ENCODE peak calls at places on chromosomes 1 and 21, in six cellular contexts. One of them, this sample, is unnamed. For H3K9me3 and H3K36me3, the result is how much of the 10 kb centered on the place peaks cover.

GRCh38 chr1:44587796-44588460 is 86.4 kb downstream of the TMEM53 start:
- DNase-seq in adipocyte: no peak
- DNase-seq in upper lobe of right lung: no peak
- DNase-seq in astrocyte: no peak
- DNase-seq in CD8-positive, alpha-beta memory T cell: no peak
- DNase-seq in tibial nerve: no peak
- DNase-seq in this sample: no peak

GRCh38 chr1:41739061-41739955 is 179.4 kb downstream of the HIVEP3 start:
- DNase-seq in tibial nerve: peak
- DNase-seq in adipocyte: peak
- DNase-seq in astrocyte: no peak
- DNase-seq in CD8-positive, alpha-beta memory T cell: peak
- DNase-seq in upper lobe of right lung: peak
- DNase-seq in this sample: peak

GRCh38 chr21:42302794-42303193 is 12.4 kb downstream of the TFF3 start:
- DNase-seq in upper lobe of right lung: no peak
- DNase-seq in astrocyte: no peak
- DNase-seq in adipocyte: no peak
- DNase-seq in tibial nerve: no peak
- DNase-seq in CD8-positive, alpha-beta memory T cell: no peak
- DNase-seq in this sample: no peak

GRCh38 chr1:43276673-43277072 is 6.9 kb downstream of the TMEM125 start:
- DNase-seq in tibial nerve: no peak
- DNase-seq in upper lobe of right lung: peak
- DNase-seq in adipocyte: no peak
- DNase-seq in CD8-positive, alpha-beta memory T cell: no peak
- DNase-seq in astrocyte: no peak
- DNase-seq in this sample: peak

GRCh38 chr1:205229399-205229861 is 1.7 kb downstream of the TMCC2 start:
- DNase-seq in upper lobe of right lung: no peak
- DNase-seq in astrocyte: no peak
- DNase-seq in adipocyte: peak
- DNase-seq in CD8-positive, alpha-beta memory T cell: peak
- DNase-seq in tibial nerve: no peak
- DNase-seq in this sample: no peak

GRCh38 chr1:182633657-182634281 is 29.6 kb upstream of the RGS16 start:
- DNase-seq in adipocyte: no peak
- DNase-seq in astrocyte: no peak
- DNase-seq in CD8-positive, alpha-beta memory T cell: no peak
- DNase-seq in tibial nerve: no peak
- DNase-seq in upper lobe of right lung: no peak
- DNase-seq in this sample: no peak

GRCh38 chr1:247841796-247842195 is at the start of gene OR11L1:
- DNase-seq in CD8-positive, alpha-beta memory T cell: no peak
- DNase-seq in adipocyte: no peak
- DNase-seq in tibial nerve: no peak
- DNase-seq in astrocyte: no peak
- DNase-seq in upper lobe of right lung: no peak
- DNase-seq in this sample: no peak

GRCh38 chr1:43447891-43448708 is 5.6 kb downstream of the HYI start:
- DNase-seq in adipocyte: no peak
- DNase-seq in CD8-positive, alpha-beta memory T cell: no peak
- DNase-seq in astrocyte: no peak
- DNase-seq in tibial nerve: no peak
- DNase-seq in upper lobe of right lung: no peak
- DNase-seq in this sample: no peak

GRCh38 chr1:96698332-96698983 is 23.1 kb upstream of the PTBP2 start:
- DNase-seq in adipocyte: no peak
- DNase-seq in upper lobe of right lung: no peak
- DNase-seq in tibial nerve: no peak
- DNase-seq in astrocyte: peak
- DNase-seq in CD8-positive, alpha-beta memory T cell: no peak
- DNase-seq in this sample: no peak

GRCh38 chr1:239386453-239387303 is at the start of gene CHRM3:
- DNase-seq in adipocyte: peak
- DNase-seq in CD8-positive, alpha-beta memory T cell: no peak
- DNase-seq in upper lobe of right lung: peak
- DNase-seq in tibial nerve: no peak
- DNase-seq in astrocyte: peak
- DNase-seq in this sample: peak

GRCh38 chr21:35189077-35189863 is 140.2 kb upstream of the RUNX1 start:
- DNase-seq in adipocyte: peak
- DNase-seq in astrocyte: peak
- DNase-seq in upper lobe of right lung: no peak
- DNase-seq in CD8-positive, alpha-beta memory T cell: no peak
- DNase-seq in tibial nerve: no peak
- DNase-seq in this sample: no peak

GRCh38 chr1:199684686-199685273 is 342.7 kb upstream of the NR5A2 start:
- DNase-seq in upper lobe of right lung: no peak
- DNase-seq in CD8-positive, alpha-beta memory T cell: no peak
- DNase-seq in adipocyte: peak
- DNase-seq in tibial nerve: no peak
- DNase-seq in astrocyte: peak
- DNase-seq in this sample: no peak

GRCh38 chr1:30327370-30328099 is 395.9 kb downstream of the MATN1 start:
- DNase-seq in CD8-positive, alpha-beta memory T cell: no peak
- DNase-seq in upper lobe of right lung: no peak
- DNase-seq in astrocyte: no peak
- DNase-seq in tibial nerve: no peak
- DNase-seq in adipocyte: no peak
- DNase-seq in this sample: no peak

GRCh38 chr1:213474054-213474453 is 423.0 kb downstream of the RPS6KC1 start:
- DNase-seq in astrocyte: no peak
- DNase-seq in adipocyte: no peak
- DNase-seq in CD8-positive, alpha-beta memory T cell: no peak
- DNase-seq in tibial nerve: no peak
- DNase-seq in upper lobe of right lung: no peak
- DNase-seq in this sample: peak

GRCh38 chr1:109399326-109399957 is 1.7 kb upstream of the SORT1 start:
- DNase-seq in astrocyte: peak
- DNase-seq in tibial nerve: no peak
- DNase-seq in CD8-positive, alpha-beta memory T cell: no peak
- DNase-seq in adipocyte: peak
- DNase-seq in upper lobe of right lung: no peak
- DNase-seq in this sample: no peak

GRCh38 chr1:180926164-180926981 is 13.7 kb downstream of the KIAA1614 start:
- DNase-seq in astrocyte: peak
- DNase-seq in tibial nerve: no peak
- DNase-seq in adipocyte: peak
- DNase-seq in upper lobe of right lung: no peak
- DNase-seq in CD8-positive, alpha-beta memory T cell: no peak
- DNase-seq in this sample: no peak

DNA sequence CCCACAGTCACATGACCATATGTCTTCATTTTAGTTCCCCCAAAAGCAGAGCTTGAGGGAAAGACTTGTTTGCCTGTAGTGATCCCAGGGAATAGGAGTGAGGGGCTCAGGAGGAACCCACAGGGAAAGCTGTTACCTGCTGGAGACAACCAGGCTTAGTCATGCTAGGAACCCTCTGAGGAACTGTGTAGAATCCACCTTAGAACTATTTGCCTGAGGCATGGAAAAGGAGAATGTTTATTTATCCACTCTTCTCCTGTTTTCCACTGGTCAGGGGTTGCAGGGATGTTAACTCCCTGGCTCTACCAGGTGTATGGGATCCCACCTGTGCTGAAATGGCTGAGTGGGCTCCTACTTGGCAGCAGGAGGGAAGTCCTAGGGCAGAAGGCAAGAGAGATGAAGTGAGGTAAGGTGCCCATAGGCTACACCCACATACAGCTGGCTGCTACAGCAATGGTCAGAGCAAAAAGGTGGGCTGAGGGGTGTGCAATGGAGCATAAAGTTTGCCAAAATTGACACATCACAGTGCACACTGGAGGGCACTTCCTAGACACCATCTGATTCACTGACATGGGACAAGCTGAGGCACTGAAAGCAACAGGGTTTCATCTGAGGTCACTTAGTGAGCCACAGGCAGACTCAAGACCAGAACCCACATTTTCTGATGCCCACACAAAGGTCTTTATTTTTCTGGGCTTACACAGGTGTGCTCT is 29.7 kb upstream of the CYP4B1 start:
- DNase-seq in tibial nerve: no peak
- DNase-seq in CD8-positive, alpha-beta memory T cell: no peak
- DNase-seq in upper lobe of right lung: no peak
- DNase-seq in adipocyte: no peak
- DNase-seq in astrocyte: no peak
- DNase-seq in this sample: no peak
- H3K9me3 ChIP-seq in tibial nerve: under half
- H3K9me3 ChIP-seq in CD8-positive, alpha-beta memory T cell: under half
- H3K9me3 ChIP-seq in upper lobe of right lung: under half
- H3K9me3 ChIP-seq in adipocyte: under half
- H3K9me3 ChIP-seq in astrocyte: under half
- H3K9me3 ChIP-seq in this sample: under half

GRCh38 chr1:236575523-236575922 is 28.8 kb downstream of the HEATR1 start:
- DNase-seq in upper lobe of right lung: no peak
- DNase-seq in CD8-positive, alpha-beta memory T cell: no peak
- DNase-seq in astrocyte: peak
- DNase-seq in adipocyte: peak
- DNase-seq in tibial nerve: no peak
- DNase-seq in this sample: no peak
- H3K36me3 ChIP-seq in upper lobe of right lung: half or more
- H3K36me3 ChIP-seq in CD8-positive, alpha-beta memory T cell: under half
- H3K36me3 ChIP-seq in astrocyte: half or more
- H3K36me3 ChIP-seq in adipocyte: half or more
- H3K36me3 ChIP-seq in tibial nerve: under half
- H3K36me3 ChIP-seq in this sample: under half

GRCh38 chr1:117578466-117578865 is 27.4 kb upstream of the TENT5C start:
- DNase-seq in upper lobe of right lung: no peak
- DNase-seq in astrocyte: no peak
- DNase-seq in adipocyte: no peak
- DNase-seq in tibial nerve: no peak
- DNase-seq in CD8-positive, alpha-beta memory T cell: no peak
- DNase-seq in this sample: no peak
- H3K4me3 ChIP-seq in upper lobe of right lung: no peak
- H3K4me3 ChIP-seq in astrocyte: no peak
- H3K4me3 ChIP-seq in adipocyte: no peak
- H3K4me3 ChIP-seq in tibial nerve: no peak
- H3K4me3 ChIP-seq in CD8-positive, alpha-beta memory T cell: no peak
- H3K4me3 ChIP-seq in this sample: no peak

GRCh38 chr1:110463695-110464094 is 12.7 kb downstream of the PROK1 start:
- DNase-seq in astrocyte: peak
- DNase-seq in CD8-positive, alpha-beta memory T cell: no peak
- DNase-seq in adipocyte: peak
- DNase-seq in tibial nerve: no peak
- DNase-seq in upper lobe of right lung: no peak
- DNase-seq in this sample: no peak
- H3K9me3 ChIP-seq in astrocyte: under half
- H3K9me3 ChIP-seq in CD8-positive, alpha-beta memory T cell: under half
- H3K9me3 ChIP-seq in adipocyte: under half
- H3K9me3 ChIP-seq in tibial nerve: under half
- H3K9me3 ChIP-seq in upper lobe of right lung: under half
- H3K9me3 ChIP-seq in this sample: under half

GRCh38 chr1:116764466-116764896 is 10.3 kb downstream of the CD2 start:
- DNase-seq in tibial nerve: no peak
- DNase-seq in adipocyte: no peak
- DNase-seq in upper lobe of right lung: no peak
- DNase-seq in astrocyte: no peak
- DNase-seq in CD8-positive, alpha-beta memory T cell: no peak
- DNase-seq in this sample: no peak
- H3K36me3 ChIP-seq in tibial nerve: under half
- H3K36me3 ChIP-seq in adipocyte: under half
- H3K36me3 ChIP-seq in upper lobe of right lung: under half
- H3K36me3 ChIP-seq in astrocyte: under half
- H3K36me3 ChIP-seq in CD8-positive, alpha-beta memory T cell: half or more
- H3K36me3 ChIP-seq in this sample: under half

GRCh38 chr21:32246571-32246970 is 32.3 kb downstream of the MIS18A start:
- DNase-seq in upper lobe of right lung: no peak
- DNase-seq in tibial nerve: no peak
- DNase-seq in CD8-positive, alpha-beta memory T cell: no peak
- DNase-seq in adipocyte: no peak
- DNase-seq in astrocyte: no peak
- DNase-seq in this sample: no peak
- H3K4me3 ChIP-seq in upper lobe of right lung: no peak
- H3K4me3 ChIP-seq in tibial nerve: no peak
- H3K4me3 ChIP-seq in CD8-positive, alpha-beta memory T cell: no peak
- H3K4me3 ChIP-seq in adipocyte: no peak
- H3K4me3 ChIP-seq in astrocyte: no peak
- H3K4me3 ChIP-seq in this sample: no peak

GRCh38 chr1:185581020-185581419 is 153.2 kb upstream of the HMCN1 start:
- DNase-seq in tibial nerve: no peak
- DNase-seq in astrocyte: no peak
- DNase-seq in upper lobe of right lung: no peak
- DNase-seq in CD8-positive, alpha-beta memory T cell: no peak
- DNase-seq in adipocyte: no peak
- DNase-seq in this sample: no peak
- H3K9me3 ChIP-seq in tibial nerve: under half
- H3K9me3 ChIP-seq in astrocyte: under half
- H3K9me3 ChIP-seq in upper lobe of right lung: under half
- H3K9me3 ChIP-seq in CD8-positive, alpha-beta memory T cell: under half
- H3K9me3 ChIP-seq in adipocyte: under half
- H3K9me3 ChIP-seq in this sample: under half

GRCh38 chr21:44314561-44314960 is 14.7 kb downstream of the PFKL start:
- DNase-seq in astrocyte: no peak
- DNase-seq in upper lobe of right lung: no peak
- DNase-seq in CD8-positive, alpha-beta memory T cell: no peak
- DNase-seq in adipocyte: no peak
- DNase-seq in tibial nerve: no peak
- DNase-seq in this sample: no peak

GRCh38 chr21:44313451-44313850 is 13.6 kb downstream of the PFKL start:
- DNase-seq in adipocyte: no peak
- DNase-seq in upper lobe of right lung: no peak
- DNase-seq in tibial nerve: no peak
- DNase-seq in astrocyte: no peak
- DNase-seq in CD8-positive, alpha-beta memory T cell: no peak
- DNase-seq in this sample: no peak

GRCh38 chr21:44312716-44313115 is 12.9 kb downstream of the PFKL start:
- DNase-seq in CD8-positive, alpha-beta memory T cell: no peak
- DNase-seq in upper lobe of right lung: no peak
- DNase-seq in adipocyte: no peak
- DNase-seq in tibial nerve: no peak
- DNase-seq in astrocyte: no peak
- DNase-seq in this sample: no peak

GRCh38 chr21:44315691-44316208 is 15.9 kb downstream of the PFKL start:
- DNase-seq in astrocyte: no peak
- DNase-seq in upper lobe of right lung: no peak
- DNase-seq in adipocyte: no peak
- DNase-seq in tibial nerve: no peak
- DNase-seq in CD8-positive, alpha-beta memory T cell: no peak
- DNase-seq in this sample: no peak

GRCh38 chr21:44314128-44314527 is 14.3 kb downstream of the PFKL start:
- DNase-seq in adipocyte: no peak
- DNase-seq in astrocyte: no peak
- DNase-seq in tibial nerve: no peak
- DNase-seq in upper lobe of right lung: no peak
- DNase-seq in CD8-positive, alpha-beta memory T cell: no peak
- DNase-seq in this sample: no peak
- H3K36me3 ChIP-seq in adipocyte: half or more
- H3K36me3 ChIP-seq in astrocyte: under half
- H3K36me3 ChIP-seq in tibial nerve: under half
- H3K36me3 ChIP-seq in upper lobe of right lung: half or more
- H3K36me3 ChIP-seq in CD8-positive, alpha-beta memory T cell: under half
- H3K36me3 ChIP-seq in this sample: under half

GRCh38 chr1:203673550-203674411 is 47.1 kb downstream of the ATP2B4 start:
- DNase-seq in upper lobe of right lung: no peak
- DNase-seq in CD8-positive, alpha-beta memory T cell: peak
- DNase-seq in tibial nerve: no peak
- DNase-seq in adipocyte: peak
- DNase-seq in astrocyte: peak
- DNase-seq in this sample: peak
- H3K4me3 ChIP-seq in upper lobe of right lung: no peak
- H3K4me3 ChIP-seq in CD8-positive, alpha-beta memory T cell: peak
- H3K4me3 ChIP-seq in tibial nerve: no peak
- H3K4me3 ChIP-seq in adipocyte: peak
- H3K4me3 ChIP-seq in astrocyte: no peak
- H3K4me3 ChIP-seq in this sample: no peak

This sample was measured in aorta.